ENCODE peak calls at places on chromosomes 16 and 17, in four cellular contexts. Q is GM12878, D is HepG2, U is K562. P is an unnamed sample.

GRCh38 chr17:37752482-37752881 is 7.6 kb upstream of the HNF1B start:
- DNase-seq in Q (no peak), D (no peak), U (no peak), P (no peak)

GRCh38 chr17:45436161-45436560 is 3.5 kb upstream of the ARHGAP27 start:
- DNase-seq in U (no peak), D (no peak), Q (no peak), P (no peak)

GRCh38 chr16:30184430-30185140 is 1.2 kb downstream of the CORO1A start:
- DNase-seq in U (peak; percentile 17), D (no peak), Q (peak; percentile 28), P (peak; percentile 6)

GRCh38 chr17:17947309-17947708 is 24.9 kb downstream of the TOM1L2 start:
- DNase-seq in U (no peak), D (no peak), Q (no peak), P (no peak)

GRCh38 chr16:17283022-17283421 is 187.7 kb downstream of the XYLT1 start:
- DNase-seq in U (no peak), Q (no peak), D (no peak), P (no peak)

GRCh38 chr17:48486557-48486956 is 44.3 kb downstream of the HOXB1 start:
- DNase-seq in D (no peak), Q (no peak), U (peak; percentile 51), P (no peak)

GRCh38 chr16:50742521-50743150 is 750 bp downstream of the CYLD start:
- DNase-seq in D (no peak), Q (no peak), U (peak; percentile 18), P (peak; percentile 55)

GRCh38 chr17:82120148-82120547 is 22.1 kb upstream of the FASN start:
- DNase-seq in U (no peak), D (no peak), Q (no peak), P (no peak)

GRCh38 chr17:9104370-9105041 is 83.2 kb downstream of the NTN1 start:
- DNase-seq in U (no peak), Q (no peak), D (no peak), P (no peak)

DNA sequence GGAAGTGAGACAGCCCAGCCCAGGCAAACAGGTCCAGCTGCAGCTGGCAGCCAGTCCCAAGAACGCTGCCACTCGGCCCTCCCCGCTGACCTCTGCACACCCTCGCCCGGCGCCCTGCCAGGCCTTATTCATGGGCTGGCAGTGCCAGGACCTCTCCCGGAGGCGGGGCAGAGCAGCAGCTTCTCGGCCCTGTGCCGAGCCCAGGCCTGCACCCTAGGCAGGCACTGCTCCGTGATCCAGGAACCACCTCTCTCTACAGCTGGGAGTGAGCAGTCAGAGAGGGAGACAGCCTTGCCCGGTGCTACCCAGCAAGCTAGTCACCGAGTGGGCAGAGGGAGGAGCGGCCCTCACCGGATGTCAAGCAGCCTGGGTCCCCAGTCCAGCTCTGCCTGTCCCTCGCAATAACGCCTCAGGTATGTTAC is 79.9 kb upstream of the CBX4 start:
- DNase-seq in Q (no peak), U (no peak), D (no peak), P (peak; percentile 0)
- TF ChIP-seq REST in Q (no peak), U (no peak), D (no peak), P (no peak)

DNA sequence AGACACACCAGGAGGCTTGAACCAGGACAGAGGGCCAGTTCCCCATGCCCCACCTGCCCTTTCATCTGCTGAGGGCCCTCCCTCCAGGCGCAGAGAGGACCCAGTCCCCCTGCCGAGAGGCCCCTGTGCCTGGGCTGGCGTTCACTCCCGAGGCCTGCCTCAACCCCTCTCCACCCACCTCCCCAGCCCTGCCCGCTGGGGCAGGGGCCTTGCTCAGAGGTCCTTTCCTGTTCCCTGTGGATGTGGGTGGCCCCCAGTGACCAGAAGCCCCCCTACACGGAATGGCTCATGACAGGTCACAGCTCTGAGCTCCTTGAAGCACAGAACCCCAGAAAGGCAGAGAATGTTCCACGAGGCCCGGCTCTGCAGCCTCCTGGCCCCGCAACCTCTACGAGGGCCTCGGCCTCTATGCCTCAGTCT is 6.7 kb downstream of the TMC6 start:
- DNase-seq in D (no peak), Q (no peak), U (no peak), P (no peak)
- H3K4me1 ChIP-seq in D (peaks cover 34% of the 10 kb centered on the region), Q (peaks cover 58% of the 10 kb centered on the region), U (peaks cover 80% of the 10 kb centered on the region), P (peaks cover 6% of the 10 kb centered on the region)

GRCh38 chr17:34387566-34387965 is 24.5 kb upstream of the CCL1 start:
- DNase-seq in U (no peak), Q (no peak), D (no peak), P (no peak)

GRCh38 chr17:34384822-34385605 is 22.0 kb upstream of the CCL1 start:
- DNase-seq in Q (no peak), D (no peak), U (no peak), P (no peak)

GRCh38 chr17:34386343-34386924 is 23.4 kb upstream of the CCL1 start:
- DNase-seq in Q (no peak), U (no peak), D (no peak), P (no peak)

GRCh38 chr17:34389343-34389742 is 26.3 kb upstream of the CCL1 start:
- DNase-seq in Q (no peak), U (no peak), D (no peak), P (no peak)

GRCh38 chr17:34386925-34387550 is 24.0 kb upstream of the CCL1 start:
- DNase-seq in Q (no peak), U (peak; percentile 18), D (no peak), P (no peak)
- TF ChIP-seq CREB1 in Q (no peak), U (no peak), D (peak; percentile 25), P (no peak)

DNA sequence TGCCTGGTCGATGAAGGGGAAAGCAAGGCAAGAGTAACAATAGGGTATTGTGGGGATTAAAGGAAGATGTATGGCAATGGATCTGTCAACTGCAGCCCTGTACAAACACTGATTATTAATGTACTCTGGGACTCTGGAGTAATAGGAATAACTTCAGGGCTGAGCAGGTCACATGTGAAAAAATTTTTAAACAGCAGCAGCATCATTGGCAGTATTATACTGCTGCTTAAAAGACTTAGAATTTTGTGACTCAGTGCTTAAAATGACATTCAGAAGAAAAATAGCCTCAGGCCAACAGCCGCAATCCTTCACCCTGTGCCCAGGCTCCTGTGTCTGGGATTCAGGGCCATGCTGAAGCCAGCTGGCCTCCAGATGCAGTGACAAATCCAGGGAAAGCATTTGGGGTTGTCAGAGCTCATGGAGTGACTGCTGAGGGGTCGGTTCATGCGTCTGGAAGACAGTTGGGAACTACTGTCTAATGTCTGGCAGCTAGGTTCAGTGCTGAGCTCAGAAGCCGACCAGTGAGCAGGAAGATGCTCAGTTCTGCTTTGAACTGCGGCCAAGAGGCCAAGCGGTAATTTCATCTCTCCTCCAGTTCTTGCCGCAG is 22.2 kb downstream of the TEX2 start:
- DNase-seq in Q (no peak), U (no peak), D (no peak), P (no peak)
- TF ChIP-seq REST in Q (no peak), U (no peak), D (no peak), P (no peak)

GRCh38 chr17:57595942-57596695 is 149.0 kb downstream of the CCDC182 start:
- DNase-seq in Q (no peak), U (no peak), D (no peak), P (no peak)
- H3K4me1 ChIP-seq in Q (peaks cover 13% of the 10 kb centered on the region), U (no peaks in the 10 kb centered on the region), D (peaks cover 10% of the 10 kb centered on the region), P (no peaks in the 10 kb centered on the region)

DNA sequence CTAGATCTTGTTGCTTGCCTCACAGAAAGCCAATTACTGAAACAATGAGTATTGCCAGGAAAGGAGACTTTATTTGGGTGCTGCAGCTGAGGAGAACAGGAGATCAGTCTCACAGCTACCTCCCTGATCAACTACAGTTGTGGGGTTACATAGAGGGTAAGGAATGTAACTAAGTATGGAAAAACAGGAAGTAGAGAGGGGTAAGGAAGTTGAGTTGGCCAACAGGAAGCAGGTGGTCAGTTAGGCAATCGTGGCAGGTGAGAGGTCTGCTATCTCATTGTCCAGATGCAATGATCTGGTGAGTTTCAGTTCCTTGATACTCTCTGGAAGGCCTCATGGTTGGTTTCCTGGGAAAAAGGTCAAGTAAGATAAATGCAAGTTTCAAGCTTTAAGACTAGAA is 333.1 kb upstream of the GOT2 start:
- DNase-seq in U (no peak), Q (no peak), D (no peak), P (no peak)
- TF ChIP-seq CREB1 in U (no peak), Q (no peak), D (no peak), P (no peak)

DNA sequence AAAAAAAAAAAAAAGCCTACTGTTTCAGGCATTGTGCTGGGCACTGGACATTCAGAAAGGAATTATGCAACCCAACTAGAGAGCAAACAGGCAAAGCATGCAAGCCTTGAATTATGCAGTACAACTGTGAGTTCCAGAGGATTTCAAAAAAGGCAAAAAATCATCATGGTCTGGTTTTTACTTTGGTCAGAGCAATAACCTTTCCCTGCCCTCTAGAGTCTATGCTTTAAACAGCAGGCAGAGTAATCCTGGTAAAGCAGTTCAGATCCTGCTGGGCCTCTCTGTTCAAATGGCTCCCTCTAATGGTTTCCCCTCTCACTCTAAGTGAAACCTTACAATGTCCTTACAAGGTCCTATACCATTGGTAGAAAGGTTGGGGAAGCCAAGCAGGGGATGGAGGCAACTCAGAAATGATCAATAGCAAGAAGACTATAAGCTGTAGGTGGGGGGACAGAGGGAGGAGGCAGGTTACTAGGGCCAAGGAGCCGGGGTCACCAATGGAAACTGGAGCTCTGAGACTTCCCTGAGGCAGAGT is 4.6 kb upstream of the TAF15 start:
- DNase-seq in Q (peak; percentile 48), U (peak; percentile 84), D (peak; percentile 88), P (peak; percentile 95)
- TF ChIP-seq REST in Q (no peak), U (no peak), D (no peak), P (no peak)